ENCODE peak calls at places on chromosomes 1 and 21, in seven cellular contexts. J is HS-27A, T is ureter, O is NCI-H1436, G is ELR, S is AG09309, I is SK-N-SH. E is an unnamed sample.

GRCh38 chr1:210446479-210446878 is 117.8 kb downstream of the HHAT start:
- DNase-seq in G (peak), O (no peak), I (no peak), T (no peak), J (no peak), S (no peak), E (no peak)

GRCh38 chr1:7810395-7810794 is 26.3 kb downstream of the PER3 start:
- DNase-seq in T (no peak), J (peak), G (peak), I (no peak), S (peak), O (no peak), E (no peak)

GRCh38 chr1:166920561-166921475 is 44.8 kb upstream of the TADA1 start:
- DNase-seq in I (peak), J (no peak), T (no peak), G (no peak), O (no peak), S (no peak), E (no peak)

GRCh38 chr1:210294991-210295773 is 33.5 kb upstream of the HHAT start:
- DNase-seq in G (peak), S (no peak), T (no peak), I (peak), O (peak), J (no peak), E (no peak)

GRCh38 chr1:24841593-24841992 is 88.5 kb downstream of the RUNX3 start:
- DNase-seq in I (no peak), G (no peak), O (no peak), J (no peak), S (no peak), T (no peak), E (no peak)

GRCh38 chr1:186858923-186859322 is 30.2 kb downstream of the PLA2G4A start:
- DNase-seq in T (no peak), J (no peak), G (no peak), S (no peak), I (no peak), O (no peak), E (peak)

GRCh38 chr1:107058245-107059032 is 2.0 kb downstream of the PRMT6 start:
- DNase-seq in O (no peak), S (no peak), G (no peak), T (no peak), I (no peak), J (no peak), E (no peak)

GRCh38 chr21:44085491-44086321 is 21.5 kb upstream of the PWP2 start:
- DNase-seq in S (no peak), J (no peak), G (no peak), T (peak), O (no peak), I (no peak), E (peak)

GRCh38 chr1:235270625-235271024 is 57.4 kb downstream of the ARID4B start:
- DNase-seq in J (no peak), O (peak), G (peak), S (peak), T (no peak), I (no peak), E (no peak)

GRCh38 chr1:94646786-94647555 is 105.4 kb upstream of the F3 start:
- DNase-seq in S (no peak), G (peak), O (no peak), I (no peak), T (no peak), J (no peak), E (no peak)

GRCh38 chr1:201628490-201628889 is 89.6 kb downstream of the NAV1 start:
- DNase-seq in I (peak), O (peak), S (no peak), J (no peak), T (no peak), G (no peak), E (no peak)

GRCh38 chr1:160171352-160171751 is 19.0 kb upstream of the CASQ1 start:
- DNase-seq in S (no peak), G (peak), O (no peak), I (no peak), T (no peak), J (no peak), E (no peak)

GRCh38 chr21:31727181-31727580 is 4.7 kb downstream of the SCAF4 start:
- DNase-seq in I (no peak), T (no peak), J (no peak), S (no peak), O (no peak), G (no peak), E (no peak)

GRCh38 chr1:60265560-60266535 is 192.3 kb upstream of the C1orf87 start:
- DNase-seq in I (no peak), J (no peak), G (peak), O (no peak), T (no peak), S (no peak), E (no peak)

GRCh38 chr1:154733621-154734020 is 125.6 kb upstream of the ADAR start:
- DNase-seq in J (no peak), T (no peak), G (no peak), O (no peak), I (no peak), S (no peak), E (no peak)

GRCh38 chr1:220950576-220950975 is 71.3 kb downstream of the HLX start:
- DNase-seq in T (no peak), J (no peak), S (no peak), G (peak), I (no peak), O (no peak), E (no peak)

GRCh38 chr1:87137342-87137739 is 191.3 kb upstream of the LMO4 start:
- DNase-seq in T (no peak), O (no peak), S (no peak), G (no peak), J (no peak), I (no peak), E (no peak)

GRCh38 chr21:41953249-41953830 is 478 bp downstream of the C2CD2 start:
- DNase-seq in G (peak), J (no peak), T (no peak), S (no peak), O (no peak), I (peak), E (no peak)

GRCh38 chr1:156055649-156056048 is 1.1 kb downstream of the LAMTOR2 start:
- DNase-seq in T (no peak), G (no peak), O (no peak), J (no peak), I (no peak), S (no peak), E (no peak)

GRCh38 chr1:235933483-235934116 is 66.9 kb upstream of the LYST start:
- DNase-seq in T (no peak), S (no peak), G (no peak), I (no peak), O (no peak), J (no peak), E (no peak)

GRCh38 chr1:25754421-25755195 is 45.4 kb upstream of the SELENON start:
- DNase-seq in S (no peak), T (no peak), J (no peak), O (no peak), G (no peak), I (no peak), E (no peak)

GRCh38 chr1:102434421-102434820 is 437.7 kb upstream of the OLFM3 start:
- DNase-seq in O (no peak), J (peak), I (peak), S (no peak), G (peak), T (no peak), E (no peak)

GRCh38 chr1:43366601-43367025 is 1.2 kb downstream of the ELOVL1 start:
- DNase-seq in T (no peak), J (no peak), I (no peak), S (no peak), O (no peak), G (peak), E (no peak)

GRCh38 chr21:42521384-42521783 is 7.7 kb downstream of the SLC37A1 start:
- DNase-seq in T (no peak), G (no peak), I (no peak), J (no peak), O (no peak), S (no peak), E (no peak)

GRCh38 chr1:192539450-192540132 is 36.0 kb upstream of the RGS1 start:
- DNase-seq in G (peak), O (no peak), S (peak), I (peak), J (no peak), T (no peak), E (no peak)

E was measured in amygdala.